ENCODE peak calls at places on chromosomes 13 and 19, in six cellular contexts. J is prostate gland, N is breast epithelium, B is lower lobe of right lung, C is psoas muscle, S is PC-3. Q is an unnamed sample.

GRCh38 chr19:11239377-11240000 is at the start of gene ANGPTL8:
- DNase-seq in N (no peak), S (no peak), C (no peak), J (no peak), B (no peak), Q (no peak)

GRCh38 chr19:43504426-43505185 is at the start of gene PHLDB3:
- DNase-seq in C (peak; percentile 44), S (peak; percentile 17), N (peak; percentile 57), B (peak; percentile 58), J (peak; percentile 70), Q (no peak)

GRCh38 chr19:47176071-47176626 is 45.5 kb downstream of the SAE1 start:
- DNase-seq in N (no peak), C (no peak), J (no peak), S (no peak), B (no peak), Q (no peak)

GRCh38 chr13:110092869-110093268 is 214.1 kb downstream of the COL4A1 start:
- DNase-seq in N (no peak), B (no peak), C (no peak), S (no peak), J (no peak), Q (no peak)

GRCh38 chr13:21338156-21338555 is 120.9 kb downstream of the ZDHHC20 start:
- DNase-seq in J (no peak), B (no peak), N (no peak), S (peak; percentile 14), C (no peak), Q (no peak)

GRCh38 chr19:45151821-45152503 is 8.8 kb downstream of the NKPD1 start:
- DNase-seq in C (no peak), N (no peak), J (no peak), B (no peak), S (no peak), Q (no peak)

GRCh38 chr13:31631071-31631470 is 108.3 kb upstream of the RXFP2 start:
- DNase-seq in J (no peak), B (no peak), S (no peak), N (no peak), C (no peak), Q (no peak)

GRCh38 chr19:49506575-49507105 is 5.8 kb upstream of the FCGRT start:
- DNase-seq in N (no peak), S (peak; percentile 83), J (no peak), B (peak; percentile 75), C (peak; percentile 47), Q (no peak)

GRCh38 chr19:41478171-41478570 is 35.2 kb downstream of the ERICH4 start:
- DNase-seq in S (no peak), C (no peak), B (no peak), N (no peak), J (no peak), Q (no peak)

GRCh38 chr13:30607908-30608307 is 9.8 kb upstream of the USPL1 start:
- DNase-seq in J (no peak), S (no peak), B (no peak), C (no peak), N (no peak), Q (no peak)

GRCh38 chr13:96527497-96527896 is 437.6 kb downstream of the HS6ST3 start:
- DNase-seq in S (no peak), C (no peak), J (no peak), B (no peak), N (no peak), Q (no peak)

GRCh38 chr13:101265934-101266333 is 150.4 kb downstream of the NALCN start:
- DNase-seq in J (no peak), C (no peak), S (no peak), B (no peak), N (no peak), Q (no peak)

GRCh38 chr13:82713681-82714405 is 1168.4 kb downstream of the SLITRK1 start:
- DNase-seq in B (no peak), N (no peak), C (no peak), J (no peak), S (peak; percentile 28), Q (no peak)

GRCh38 chr19:55453861-55454260 is 7.6 kb downstream of the ISOC2 start:
- DNase-seq in N (no peak), J (no peak), C (no peak), B (no peak), S (no peak), Q (no peak)

GRCh38 chr19:55451522-55452380 is 8.7 kb upstream of the SHISA7 start:
- DNase-seq in C (no peak), S (no peak), B (no peak), J (no peak), N (no peak), Q (no peak)

GRCh38 chr19:55454787-55455243 is 6.6 kb downstream of the ISOC2 start:
- DNase-seq in J (no peak), C (no peak), N (no peak), S (peak; percentile 68), B (no peak), Q (no peak)

GRCh38 chr19:55451163-55451521 is 8.0 kb upstream of the SHISA7 start:
- DNase-seq in S (no peak), C (no peak), N (no peak), B (no peak), J (no peak), Q (no peak)

GRCh38 chr19:55452381-55453325 is 8.8 kb downstream of the ISOC2 start:
- DNase-seq in J (peak; percentile 16), C (peak; percentile 76), B (no peak), N (no peak), S (peak; percentile 57), Q (no peak)
- TF ChIP-seq CTCF in J (no peak), C (no peak), B (no peak), N (no peak), S (no peak), Q (no peak)

GRCh38 chr19:35114656-35115537 is 726 bp upstream of the FXYD3 start:
- DNase-seq in J (peak; percentile 84), C (peak; percentile 67), B (peak; percentile 80), S (peak; percentile 62), N (peak; percentile 72), Q (no peak)
- H3K4me3 ChIP-seq in J (peak overlapping the region; percentile 65), C (peak overlapping the region; percentile 63), B (peak overlapping the region; percentile 48), S (peak overlapping the region; percentile 79), N (peak overlapping the region; percentile 75), Q (peak overlapping the region; percentile 62)

DNA sequence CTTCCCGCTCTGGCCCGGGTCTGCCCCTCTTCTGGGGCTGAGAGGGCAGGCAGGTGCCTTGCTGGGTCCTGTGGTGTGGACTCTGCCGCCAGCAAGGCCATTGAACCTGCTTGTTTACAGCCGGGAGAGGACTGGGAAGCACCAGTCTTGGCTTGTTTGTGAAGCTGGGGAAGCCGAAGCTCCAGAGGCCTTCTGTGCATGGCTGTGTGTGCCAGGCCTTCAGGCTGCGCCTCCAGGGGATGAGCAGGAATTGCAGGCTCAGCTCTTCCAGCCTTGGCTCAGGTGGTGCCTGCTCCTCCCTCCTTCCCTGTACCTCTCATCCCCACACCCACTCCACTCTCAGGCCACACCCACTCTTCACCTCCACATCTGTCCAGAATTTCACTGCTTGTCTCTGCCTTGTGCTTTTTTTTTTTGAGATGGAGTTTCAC is 17.5 kb downstream of the NDUFB7 start:
- DNase-seq in S (peak; percentile 38), N (peak; percentile 51), J (peak; percentile 73), C (no peak), B (no peak), Q (peak; percentile 89)
- TF ChIP-seq CTCF in S (no peak), N (no peak), J (peak; percentile 40), C (no peak), B (no peak), Q (peak; percentile 46)

GRCh38 chr13:41200126-41200525 is 5.8 kb upstream of the KBTBD7 start:
- DNase-seq in C (no peak), B (no peak), N (no peak), J (no peak), S (no peak), Q (no peak)
- H3K4me3 ChIP-seq in C (no peak overlapping the region), B (no peak overlapping the region), N (no peak overlapping the region), J (no peak overlapping the region), S (no peak overlapping the region), Q (no peak overlapping the region)

GRCh38 chr13:112832811-112833210 is 136.2 kb upstream of the MCF2L start:
- DNase-seq in S (no peak), N (no peak), C (no peak), B (no peak), J (no peak), Q (no peak)

GRCh38 chr13:112831196-112831595 is 137.8 kb upstream of the MCF2L start:
- DNase-seq in N (no peak), J (no peak), B (no peak), C (no peak), S (no peak), Q (no peak)

GRCh38 chr13:112833551-112834257 is 135.3 kb upstream of the MCF2L start:
- DNase-seq in N (no peak), C (no peak), B (peak; percentile 9), S (no peak), J (no peak), Q (no peak)

GRCh38 chr13:112828756-112829155 is 138.9 kb downstream of the ATP11A start:
- DNase-seq in J (no peak), C (no peak), N (no peak), B (no peak), S (no peak), Q (no peak)

DNA sequence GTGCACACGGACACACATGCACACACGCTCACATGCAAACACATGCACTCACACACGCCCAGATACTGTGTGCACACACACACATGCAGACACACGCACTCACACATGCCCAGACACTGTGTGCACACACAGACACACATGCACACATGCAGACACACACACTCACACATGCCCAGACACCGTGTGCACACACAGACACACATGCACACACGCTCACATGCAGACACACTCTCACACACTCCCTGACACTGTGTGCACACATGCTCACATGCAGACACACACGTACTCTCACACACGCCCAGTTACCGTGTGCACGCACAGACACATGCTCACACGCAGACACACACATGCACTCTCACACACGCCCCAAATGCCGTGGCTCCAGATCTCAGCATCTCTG is 137.2 kb upstream of the MCF2L start:
- DNase-seq in J (no peak), B (no peak), S (no peak), C (no peak), N (no peak), Q (no peak)
- TF ChIP-seq CTCF in J (no peak), B (no peak), S (no peak), C (no peak), N (no peak), Q (no peak)

DNA sequence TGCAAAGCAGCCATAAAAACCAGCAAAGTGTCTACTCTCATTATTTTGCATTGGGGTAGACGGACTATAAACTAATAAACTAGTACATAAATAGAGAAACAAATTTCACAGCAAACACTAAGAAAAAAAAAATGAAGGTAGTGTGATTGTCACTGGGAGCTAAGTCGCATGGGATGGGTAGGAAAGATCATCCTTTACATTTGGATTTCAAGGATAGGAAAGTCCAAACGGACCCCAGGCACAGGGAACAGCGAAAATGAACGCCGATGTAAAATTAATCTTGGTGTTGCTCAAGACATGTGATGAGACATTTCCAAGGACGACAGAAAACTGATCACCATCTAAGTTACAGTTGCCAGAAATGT is 690 bp upstream of the SGTA start:
- DNase-seq in C (no peak), B (no peak), J (no peak), N (no peak), S (no peak), Q (no peak)
- H3K4me3 ChIP-seq in C (peak overlapping the region; percentile 93), B (peak overlapping the region; percentile 99), J (peak overlapping the region; percentile 97), N (peak overlapping the region; percentile 89), S (no peak overlapping the region), Q (peak overlapping the region; percentile 88)

Q was measured in LNCaP clone FGC.